ENCODE peak calls at places on chromosomes 12 and 14, in six cellular contexts. P is PC-9; R is left ventricle myocardium inferior; T is OCI-LY7; A is astrocyte; F is CD8-positive, alpha-beta T cell. S is an unnamed sample.

GRCh38 chr12:52613363-52614030 is 4.9 kb downstream of the KRT73 start:
- DNase-seq in T (no peak), P (no peak), A (no peak), R (no peak), F (no peak), S (peak)

GRCh38 chr14:24132061-24132685 is 1.7 kb downstream of the FITM1 start:
- DNase-seq in P (no peak), F (no peak), R (no peak), A (no peak), T (no peak), S (no peak)

GRCh38 chr12:128111951-128112350 is 155.0 kb upstream of the TMEM132C start:
- DNase-seq in A (no peak), P (no peak), F (no peak), T (no peak), R (no peak), S (no peak)

GRCh38 chr14:41586237-41586636 is 20.4 kb upstream of the LRFN5 start:
- DNase-seq in A (no peak), T (no peak), P (no peak), R (no peak), F (no peak), S (no peak)

GRCh38 chr12:19894803-19895202 is 455.5 kb downstream of the AEBP2 start:
- DNase-seq in R (no peak), T (no peak), A (peak), F (no peak), P (no peak), S (no peak)

GRCh38 chr14:45838597-45838996 is 585.6 kb upstream of the MIS18BP1 start:
- DNase-seq in T (peak), R (no peak), A (no peak), P (no peak), F (no peak), S (no peak)

GRCh38 chr14:60655114-60655897 is 6.0 kb upstream of the SIX1 start:
- DNase-seq in P (no peak), R (no peak), F (no peak), T (no peak), A (no peak), S (no peak)

GRCh38 chr12:116642683-116643082 is 83.5 kb downstream of the MAP1LC3B2 start:
- DNase-seq in F (no peak), A (no peak), R (no peak), P (no peak), T (peak), S (no peak)

DNA sequence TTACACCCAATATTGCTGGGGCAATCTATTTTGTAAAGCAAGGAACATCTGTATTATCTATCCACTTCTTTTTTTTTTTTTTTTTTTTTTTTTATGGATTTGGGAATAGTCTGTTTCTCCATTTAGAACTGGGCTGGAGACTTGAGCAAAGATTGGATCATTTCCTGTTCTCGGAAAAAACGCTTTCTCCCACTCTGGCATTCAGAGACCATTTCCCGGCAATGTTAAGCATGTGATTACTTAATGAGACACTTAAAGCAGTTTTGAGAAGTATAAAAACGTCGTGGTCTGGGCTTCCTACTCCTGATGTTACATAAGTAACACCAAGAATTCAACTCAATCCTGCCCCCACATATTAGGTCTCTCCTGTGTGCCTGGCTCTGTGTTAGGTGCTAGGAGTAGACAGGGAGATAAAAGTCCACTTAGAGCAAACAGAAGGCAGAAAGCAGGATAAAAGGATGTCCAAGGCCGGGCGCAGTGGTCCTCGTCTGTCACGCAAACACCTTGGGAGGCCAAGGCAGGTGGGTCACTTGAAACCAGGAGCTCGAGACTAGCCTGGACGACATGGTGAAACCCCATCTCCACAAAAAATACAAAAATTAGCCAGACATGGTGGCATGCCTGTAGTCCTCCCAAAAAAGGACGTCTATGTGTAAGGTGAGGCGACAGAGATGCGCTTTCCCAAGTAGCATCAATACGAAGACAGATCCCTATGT is 152.1 kb upstream of the GSC start:
- DNase-seq in F (no peak), P (no peak), T (no peak), A (no peak), R (no peak), S (no peak)
- H3K27ac ChIP-seq in F (no peak), P (no peak), T (no peak), A (no peak), R (no peak), S (peak)

DNA sequence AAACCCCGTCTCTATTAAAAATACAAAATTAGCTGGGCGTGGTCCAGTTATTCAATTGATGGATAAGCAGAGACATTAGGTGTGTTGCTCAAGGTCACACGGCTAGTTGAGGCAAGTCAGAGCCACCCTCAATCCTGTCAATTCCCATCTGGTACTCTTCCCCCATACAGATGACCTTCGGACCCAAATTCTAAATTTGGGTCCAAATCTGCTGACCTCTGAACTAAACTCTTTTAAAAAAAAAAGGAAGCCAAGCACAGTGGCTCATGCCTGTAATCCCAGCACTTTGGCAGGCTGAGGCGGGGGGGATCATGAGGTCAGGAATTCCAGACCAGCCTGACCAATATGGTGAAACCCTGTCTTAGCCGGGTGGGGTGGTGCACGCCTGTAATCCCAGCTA is 23.9 kb downstream of the GCN1 start:
- DNase-seq in T (no peak), F (no peak), P (no peak), R (no peak), A (no peak), S (no peak)
- H3K27ac ChIP-seq in T (no peak), F (no peak), P (no peak), R (no peak), A (no peak), S (no peak)

GRCh38 chr14:76715927-76716200 is 45.4 kb upstream of the VASH1 start:
- DNase-seq in P (no peak), A (no peak), F (no peak), T (no peak), R (no peak), S (peak)
- H3K27ac ChIP-seq in P (no peak), A (no peak), F (no peak), T (no peak), R (peak), S (peak)

DNA sequence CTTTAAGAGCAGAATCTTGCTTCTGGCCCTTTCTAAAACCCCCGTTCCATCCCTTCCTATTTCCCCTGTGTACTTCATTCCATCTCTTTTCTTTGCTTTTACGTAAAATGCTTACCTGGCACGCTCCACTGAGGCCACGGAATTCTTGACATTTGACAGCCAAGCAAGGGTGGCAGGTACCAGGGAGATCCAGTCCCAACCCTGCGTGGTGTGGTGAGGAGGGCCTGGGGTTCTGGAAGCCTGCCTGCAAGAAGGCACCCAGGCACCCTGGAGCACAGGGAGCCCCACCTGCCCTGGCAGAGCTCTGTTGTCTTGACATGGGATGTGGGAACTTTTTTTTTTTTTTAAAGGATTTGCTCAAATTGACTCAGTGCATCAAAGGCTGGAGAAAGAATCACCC is 48.6 kb downstream of the ITPK1 start:
- DNase-seq in T (no peak), A (no peak), R (no peak), P (no peak), F (no peak), S (no peak)
- H3K27ac ChIP-seq in T (no peak), A (no peak), R (peak), P (no peak), F (peak), S (peak)

GRCh38 chr12:95944108-95944704 is 1.1 kb downstream of the AMDHD1 start:
- DNase-seq in F (no peak), T (no peak), A (no peak), P (no peak), R (no peak), S (no peak)
- H3K27ac ChIP-seq in F (no peak), T (no peak), A (no peak), P (no peak), R (no peak), S (no peak)

DNA sequence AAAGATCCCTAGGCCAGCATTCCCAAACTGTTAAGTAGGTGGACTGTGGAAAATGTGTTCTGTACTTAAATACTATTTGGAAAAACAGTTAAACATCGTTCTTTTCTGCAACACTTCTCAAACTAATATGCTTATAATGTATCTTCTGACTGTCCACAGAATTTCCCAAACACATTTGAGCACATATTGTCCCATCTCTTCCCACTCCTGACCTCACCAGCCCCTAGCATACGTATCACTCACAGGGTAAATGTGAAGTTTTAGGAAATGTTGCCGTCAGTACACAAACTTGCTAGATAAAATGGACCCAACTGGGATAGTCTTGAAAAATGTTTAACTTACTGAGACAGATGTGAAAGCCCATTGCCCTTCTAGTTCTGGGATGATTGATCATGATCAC is 27.7 kb downstream of the ARID2 start:
- DNase-seq in R (no peak), A (no peak), P (no peak), T (no peak), F (no peak), S (no peak)
- H3K27ac ChIP-seq in R (no peak), A (no peak), P (no peak), T (no peak), F (no peak), S (no peak)

GRCh38 chr12:130924946-130925345 is 28.8 kb upstream of the ADGRD1 start:
- DNase-seq in R (no peak), F (no peak), P (no peak), A (no peak), T (no peak), S (no peak)
- H3K27ac ChIP-seq in R (no peak), F (no peak), P (no peak), A (no peak), T (no peak), S (no peak)

DNA sequence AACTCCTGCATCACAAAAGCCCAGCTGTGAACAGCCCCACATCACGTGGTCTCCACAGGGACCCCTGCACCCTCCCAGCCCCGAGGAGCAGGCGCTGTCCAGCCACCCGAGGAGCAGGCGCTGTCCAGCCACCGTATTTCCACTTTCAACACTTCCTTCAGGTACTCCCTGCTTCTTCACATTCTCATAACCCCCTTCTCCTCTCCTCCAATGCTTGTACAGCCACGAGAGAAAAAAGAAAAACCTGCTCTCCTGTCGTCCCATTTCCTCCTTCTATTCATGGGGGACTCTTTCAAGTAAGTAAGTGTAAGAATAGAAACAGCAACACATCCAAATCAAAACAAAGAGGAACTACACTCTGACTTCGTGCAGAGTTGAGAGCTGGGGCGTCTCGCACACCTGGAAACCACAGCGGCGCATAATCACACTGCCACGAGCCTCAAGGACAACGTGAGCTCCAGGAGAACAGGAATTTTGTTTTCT is 11.9 kb downstream of the CDC42BPB start:
- DNase-seq in P (no peak), T (no peak), A (no peak), R (no peak), F (no peak), S (no peak)
- H3K27ac ChIP-seq in P (no peak), T (no peak), A (no peak), R (no peak), F (no peak), S (no peak)

S was measured in ascending aorta.